ENCODE peak calls at places on chromosomes 6 and 20, in five cellular contexts. C is neural progenitor cell, N is HFFc6, X is EH, F is caudate nucleus. Q is an unnamed sample.

GRCh38 chr6:142871910-142872331 is 73.1 kb downstream of the HIVEP2 start:
- DNase-seq in C (no peak), N (peak), X (peak), F (no peak), Q (no peak)

GRCh38 chr6:35969676-35970075 is 48.8 kb upstream of the SRPK1 start:
- DNase-seq in C (no peak), N (no peak), X (no peak), F (no peak), Q (no peak)

GRCh38 chr6:158414900-158415299 is 102.6 kb downstream of the TULP4 start:
- DNase-seq in C (no peak), N (peak), X (peak), F (no peak), Q (no peak)

GRCh38 chr6:83430606-83431544 is at the start of gene ME1:
- DNase-seq in C (peak), N (peak), X (peak), F (peak), Q (peak)

GRCh38 chr6:8400663-8401062 is 34.7 kb downstream of the SLC35B3 start:
- DNase-seq in C (no peak), N (no peak), X (no peak), F (no peak), Q (no peak)

GRCh38 chr6:166487148-166487547 is 99.3 kb downstream of the RAMACL start:
- DNase-seq in C (no peak), N (no peak), X (no peak), F (no peak), Q (no peak)

GRCh38 chr6:73710470-73710869 is 14.5 kb downstream of the CD109 start:
- DNase-seq in C (no peak), N (peak), X (peak), F (no peak), Q (no peak)

GRCh38 chr20:25259788-25260254 is 11.9 kb downstream of the PYGB start:
- DNase-seq in C (no peak), N (no peak), X (no peak), F (no peak), Q (peak)

GRCh38 chr6:150732765-150733539 is 132.6 kb upstream of the MTHFD1L start:
- DNase-seq in C (no peak), N (no peak), X (no peak), F (no peak), Q (no peak)

GRCh38 chr6:104954091-104954797 is 2.7 kb upstream of the LIN28B start:
- DNase-seq in C (peak), N (no peak), X (no peak), F (no peak), Q (no peak)

GRCh38 chr20:4637081-4637797 is 84.5 kb upstream of the PRND start:
- DNase-seq in C (peak), N (peak), X (peak), F (no peak), Q (no peak)

GRCh38 chr20:507933-508332 is 35.7 kb downstream of the CSNK2A1 start:
- DNase-seq in C (no peak), N (no peak), X (no peak), F (no peak), Q (no peak)

GRCh38 chr6:90714319-90714718 is 127.4 kb upstream of the MAP3K7 start:
- DNase-seq in C (no peak), N (no peak), X (no peak), F (no peak), Q (no peak)

GRCh38 chr6:25193147-25193864 is 85.9 kb upstream of the CARMIL1 start:
- DNase-seq in C (no peak), N (peak), X (peak), F (no peak), Q (no peak)

GRCh38 chr20:53901064-53901463 is 169.3 kb downstream of the BCAS1 start:
- DNase-seq in C (no peak), N (peak), X (peak), F (no peak), Q (no peak)

GRCh38 chr6:42249279-42249678 is 31.6 kb upstream of the MRPS10 start:
- DNase-seq in C (no peak), N (no peak), X (no peak), F (no peak), Q (no peak)

GRCh38 chr6:156513504-156513903 is 263.7 kb upstream of the ARID1B start:
- DNase-seq in C (no peak), N (no peak), X (no peak), F (no peak), Q (no peak)

GRCh38 chr6:37131104-37131959 is 38.6 kb upstream of the PIM1 start:
- DNase-seq in C (peak), N (no peak), X (peak), F (no peak), Q (peak)